ENCODE peak calls at places on chromosome X, in nine cellular contexts. T is GM13976; X is sigmoid colon; P is AG10803; M is left lung; C is astrocyte of the spinal cord; K is CD4-positive, alpha-beta T cell; L is fibroblast of lung; H is fibroblast of mammary gland. O is an unnamed sample.
A peak's percentile ranks its signal among the peaks of the same experiment; 100 is the strongest.

GRCh38 chrX:37578045-37578444 is 6.6 kb downstream of the LANCL3 start:
- DNase-seq in H (peak; percentile 1), X (no peak), M (no peak), P (no peak), C (peak; percentile 26), T (no peak), K (no peak), L (no peak), O (no peak)

GRCh38 chrX:68915778-68916177 is 87.0 kb downstream of the EFNB1 start:
- DNase-seq in P (no peak), M (no peak), C (no peak), H (no peak), T (no peak), K (no peak), L (no peak), X (no peak), O (no peak)

GRCh38 chrX:104762641-104763040 is 196.6 kb downstream of the IL1RAPL2 start:
- DNase-seq in K (no peak), X (no peak), H (no peak), M (no peak), T (no peak), P (no peak), C (no peak), L (no peak), O (no peak)

GRCh38 chrX:68831405-68832100 is 2.7 kb downstream of the EFNB1 start:
- DNase-seq in M (no peak), T (no peak), X (peak; percentile 32), C (no peak), K (no peak), H (no peak), P (no peak), L (no peak), O (no peak)

GRCh38 chrX:114334473-114334982 is 249.4 kb upstream of the HTR2C start:
- DNase-seq in L (no peak), H (no peak), C (no peak), P (no peak), K (no peak), M (no peak), X (no peak), T (no peak), O (no peak)

GRCh38 chrX:23782863-23783568 is at the start of gene SAT1:
- DNase-seq in T (peak; percentile 86), C (peak; percentile 95), X (peak; percentile 98), K (peak; percentile 89), M (peak; percentile 96), L (peak; percentile 94), P (peak; percentile 93), H (peak; percentile 90), O (peak; percentile 96)

GRCh38 chrX:40773809-40774208 is 38.5 kb upstream of the MED14 start:
- DNase-seq in P (peak; percentile 29), M (no peak), L (peak; percentile 19), K (no peak), H (peak; percentile 70), X (no peak), T (no peak), C (peak; percentile 44), O (no peak)

GRCh38 chrX:119272882-119273806 is 37.1 kb downstream of the PGRMC1 start:
- DNase-seq in T (peak; percentile 47), P (peak; percentile 46), K (peak; percentile 19), H (peak; percentile 52), L (peak; percentile 44), M (peak; percentile 51), C (peak; percentile 40), X (peak; percentile 70), O (peak; percentile 63)

GRCh38 chrX:128759745-128760144 is 707.5 kb upstream of the ACTRT1 start:
- DNase-seq in M (no peak), X (no peak), K (no peak), C (no peak), T (no peak), L (no peak), P (no peak), H (no peak), O (no peak)

GRCh38 chrX:31508338-31508737 is 436.5 kb upstream of the FTHL17 start:
- DNase-seq in P (peak; percentile 32), X (peak; percentile 64), C (peak; percentile 59), H (no peak), L (peak; percentile 49), T (no peak), M (no peak), K (no peak), O (no peak)

GRCh38 chrX:40244980-40245379 is 147.2 kb upstream of the BCOR start:
- DNase-seq in H (no peak), M (no peak), C (no peak), X (no peak), P (no peak), K (no peak), L (peak; percentile 23), T (no peak), O (peak; percentile 12)

GRCh38 chrX:111284615-111285294 is 14.5 kb upstream of the CAPN6 start:
- DNase-seq in L (no peak), M (no peak), K (no peak), C (no peak), H (no peak), P (no peak), T (no peak), X (no peak), O (no peak)

GRCh38 chrX:133415276-133416105 is at the start of gene GPC4:
- DNase-seq in T (peak; percentile 15), K (no peak), M (peak; percentile 71), X (peak; percentile 91), L (peak; percentile 54), C (peak; percentile 68), P (peak; percentile 24), H (peak; percentile 52), O (no peak)

GRCh38 chrX:145861818-145862217 is 44.2 kb downstream of the SLITRK2 start:
- DNase-seq in P (no peak), T (no peak), L (no peak), M (no peak), X (no peak), C (no peak), K (no peak), H (no peak), O (no peak)

GRCh38 chrX:34848281-34848680 is 94.3 kb upstream of the FAM47B start:
- DNase-seq in H (peak; percentile 73), T (no peak), K (no peak), M (no peak), L (peak; percentile 61), C (peak; percentile 13), P (peak; percentile 82), X (no peak), O (no peak)

GRCh38 chrX:17809273-17809672 is 51.8 kb downstream of the RAI2 start:
- DNase-seq in K (no peak), T (no peak), L (no peak), X (no peak), M (no peak), H (no peak), P (no peak), C (no peak), O (no peak)

GRCh38 chrX:3550871-3551270 is 162.6 kb downstream of the PRKX start:
- DNase-seq in P (no peak), C (no peak), M (no peak), H (no peak), T (no peak), K (no peak), L (no peak), X (no peak), O (no peak)

GRCh38 chrX:3295731-3296130 is 50.7 kb downstream of the MXRA5 start:
- DNase-seq in X (no peak), K (no peak), T (no peak), C (no peak), M (no peak), P (no peak), L (no peak), H (peak; percentile 24), O (peak; percentile 3)

GRCh38 chrX:39893417-39894338 is 204.1 kb downstream of the BCOR start:
- DNase-seq in C (no peak), T (no peak), M (no peak), K (no peak), X (no peak), L (no peak), H (no peak), P (no peak), O (no peak)

DNA sequence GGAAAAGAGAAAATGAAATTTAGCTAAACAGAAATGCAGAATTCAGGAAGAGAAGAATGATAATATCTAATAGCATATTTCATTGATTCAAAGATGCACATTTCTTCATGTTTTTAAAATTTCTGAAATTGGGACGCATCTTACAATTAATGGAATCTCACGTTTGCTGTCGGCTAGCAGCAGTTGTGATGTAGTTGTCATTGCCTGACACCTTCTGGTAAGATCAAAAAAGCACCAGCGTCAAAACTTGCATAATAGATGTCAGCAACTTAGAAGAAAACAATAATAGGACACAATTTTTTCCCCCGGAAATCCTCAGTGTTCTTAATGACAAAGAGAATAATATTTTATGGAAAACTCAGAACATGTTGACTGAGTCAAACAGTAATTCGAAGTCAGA is 29.8 kb upstream of the SLC7A3 start:
- DNase-seq in K (no peak), H (no peak), C (no peak), T (no peak), L (no peak), M (no peak), X (no peak), P (no peak), O (no peak)
- TF ChIP-seq CTCF in K (no peak), H (no peak), C (no peak), T (no peak), L (no peak), M (no peak), X (no peak), P (no peak), O (no peak)

DNA sequence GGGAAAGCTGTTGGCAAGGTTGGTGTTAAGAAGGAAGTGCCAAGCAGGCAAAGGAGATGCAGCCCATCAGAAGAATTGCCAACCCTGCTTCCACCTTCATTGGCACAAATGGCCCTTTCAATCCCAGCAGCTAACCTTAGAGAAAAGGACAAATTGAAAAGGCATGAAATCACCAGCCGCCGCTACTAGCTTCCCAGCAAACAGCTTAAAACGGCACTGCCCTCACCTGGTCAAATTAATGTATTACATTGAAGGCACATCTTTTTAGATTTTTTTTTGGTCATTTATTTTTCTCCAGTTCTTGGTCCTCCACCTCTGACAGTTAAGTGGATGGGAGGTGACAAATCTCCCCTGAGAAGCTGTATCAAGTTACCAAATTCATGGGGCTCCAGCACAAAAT is 51.0 kb upstream of the NHSL2 start:
- DNase-seq in M (no peak), C (peak; percentile 43), X (no peak), T (peak; percentile 21), H (peak; percentile 45), K (peak; percentile 12), P (peak; percentile 36), L (peak; percentile 41), O (peak; percentile 44)
- TF ChIP-seq CTCF in M (peak; percentile 16), C (peak; percentile 56), X (no peak), T (peak; percentile 65), H (peak; percentile 66), K (peak; percentile 64), P (peak; percentile 59), L (peak; percentile 46), O (peak; percentile 55)

DNA sequence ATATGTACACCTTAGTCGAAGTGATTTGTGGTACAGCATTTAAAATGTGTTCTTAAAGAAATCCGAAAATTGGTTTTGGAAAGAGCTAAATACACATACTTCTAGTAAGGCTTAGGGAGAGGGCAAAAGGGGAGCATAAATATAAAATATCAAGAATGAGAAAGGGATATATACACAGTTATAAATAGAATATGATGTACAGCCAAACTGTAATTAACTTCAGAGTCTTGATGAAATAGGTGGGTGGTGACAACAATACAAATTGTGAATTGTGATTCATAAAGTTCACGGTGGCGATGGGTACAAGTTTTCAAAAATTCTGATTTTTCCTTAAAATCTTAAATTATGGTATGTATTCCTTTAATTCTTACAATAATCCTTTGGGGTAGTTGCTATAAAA is 62.2 kb downstream of the KDM6A start:
- DNase-seq in H (no peak), M (no peak), L (no peak), C (no peak), X (no peak), T (no peak), P (no peak), K (no peak), O (no peak)
- TF ChIP-seq CTCF in H (no peak), M (no peak), L (no peak), C (no peak), X (no peak), T (no peak), P (no peak), K (no peak), O (no peak)

GRCh38 chrX:149916745-149917392 is 12.5 kb upstream of the HSFX4 start:
- DNase-seq in P (no peak), C (no peak), K (no peak), T (peak; percentile 12), H (no peak), X (no peak), L (no peak), M (no peak), O (peak; percentile 51)
- TF ChIP-seq CTCF in P (no peak), C (no peak), K (no peak), T (peak; percentile 24), H (no peak), X (no peak), L (no peak), M (no peak), O (no peak)

O was measured in activated CD8-positive, alpha-beta T cell treated with anti-CD3 and anti-CD28 coated beads for 36 hours.